ENCODE peak calls at places on chromosome 17, in ten cellular contexts. D is upper lobe of right lung; R is dorsolateral prefrontal cortex; G is naive thymus-derived CD4-positive, alpha-beta T cell; E is colonic mucosa; B is vagina; J is stomach; Q is cardiac muscle cell; I is ascending aorta; F is CD8-positive, alpha-beta memory T cell. L is an unnamed sample.

GRCh38 chr17:58121925-58122324 is 26.3 kb upstream of the OR4D1 start:
- DNase-seq in B (no peak), I (no peak), F (peak; percentile 45), Q (no peak), J (no peak), R (no peak), G (peak; percentile 70), E (no peak), D (no peak), L (no peak)

GRCh38 chr17:69874220-69874670 is 200.8 kb upstream of the KCNJ16 start:
- DNase-seq in R (no peak), D (no peak), Q (no peak), F (no peak), J (no peak), B (no peak), E (no peak), G (no peak), I (no peak), L (peak; percentile 14)

GRCh38 chr17:34487616-34488015 is 91.8 kb upstream of the TMEM132E start:
- DNase-seq in Q (no peak), J (no peak), D (no peak), B (no peak), E (no peak), G (no peak), F (no peak), R (no peak), I (no peak), L (no peak)

GRCh38 chr17:73308017-73308823 is 3.6 kb downstream of the CDC42EP4 start:
- DNase-seq in F (no peak), I (peak; percentile 95), G (no peak), D (peak; percentile 94), R (no peak), J (peak; percentile 94), Q (peak; percentile 27), B (no peak), E (peak; percentile 96), L (peak; percentile 51)

GRCh38 chr17:9414471-9414870 is 161.1 kb downstream of the STX8 start:
- DNase-seq in I (no peak), D (no peak), B (no peak), J (no peak), R (no peak), G (no peak), F (no peak), Q (no peak), E (no peak), L (no peak)

GRCh38 chr17:10750210-10750609 is 20.4 kb upstream of the TMEM220 start:
- DNase-seq in J (peak; percentile 73), I (no peak), G (no peak), E (no peak), R (no peak), D (no peak), B (no peak), Q (no peak), F (no peak), L (no peak)

GRCh38 chr17:74244543-74244942 is 29.5 kb upstream of the DNAI2 start:
- DNase-seq in I (no peak), B (no peak), J (peak; percentile 27), F (no peak), D (no peak), R (peak; percentile 45), G (no peak), Q (no peak), E (no peak), L (no peak)

GRCh38 chr17:27155866-27156265 is 138.0 kb upstream of the WSB1 start:
- DNase-seq in R (no peak), I (no peak), G (no peak), D (peak; percentile 45), J (no peak), E (no peak), Q (no peak), F (no peak), B (no peak), L (no peak)

GRCh38 chr17:12389421-12389820 is 276.3 kb upstream of the MYOCD start:
- DNase-seq in I (no peak), F (no peak), Q (no peak), G (no peak), B (no peak), E (no peak), J (no peak), D (no peak), R (no peak), L (no peak)

GRCh38 chr17:30832438-30832790 is 648 bp downstream of the ATAD5 start:
- DNase-seq in G (no peak), Q (peak; percentile 1), F (no peak), B (no peak), R (no peak), D (no peak), E (no peak), I (no peak), J (no peak), L (no peak)

GRCh38 chr17:38908676-38909181 is 16.7 kb upstream of the LASP1NB start:
- DNase-seq in E (no peak), G (no peak), F (no peak), D (peak; percentile 61), I (no peak), J (no peak), B (no peak), Q (no peak), R (no peak), L (no peak)

GRCh38 chr17:77142689-77143088 is 1.9 kb downstream of the SEC14L1 start:
- DNase-seq in Q (no peak), B (no peak), F (no peak), D (no peak), E (no peak), J (no peak), I (no peak), G (no peak), R (no peak), L (no peak)
- H3K4me3 ChIP-seq in Q (no peak overlapping the region), B (peak overlapping the region; percentile 96), F (no peak overlapping the region), D (peak overlapping the region; percentile 75), E (no peak overlapping the region), J (peak overlapping the region; percentile 67), I (no peak overlapping the region), G (no peak overlapping the region), R (peak overlapping the region; percentile 80), L (no peak overlapping the region)

GRCh38 chr17:65101371-65101770 is 35.8 kb upstream of the RGS9 start:
- DNase-seq in F (no peak), D (no peak), B (no peak), G (no peak), J (no peak), I (no peak), E (no peak), R (no peak), Q (no peak), L (no peak)
- H3K4me3 ChIP-seq in F (peak overlapping the region; percentile 95), D (no peak overlapping the region), B (peak overlapping the region; percentile 49), G (no peak overlapping the region), J (peak overlapping the region; percentile 47), I (peak overlapping the region; percentile 55), E (peak overlapping the region; percentile 49), R (peak overlapping the region; percentile 55), Q (no peak overlapping the region), L (peak overlapping the region; percentile 42)

GRCh38 chr17:17454276-17454675 is 22.5 kb upstream of the MED9 start:
- DNase-seq in I (no peak), B (no peak), J (peak; percentile 0), E (no peak), F (no peak), D (no peak), R (no peak), G (no peak), Q (no peak), L (no peak)

GRCh38 chr17:17448723-17449122 is 28.1 kb upstream of the MED9 start:
- DNase-seq in R (no peak), G (no peak), D (no peak), B (no peak), E (no peak), J (no peak), I (no peak), F (no peak), Q (no peak), L (no peak)

GRCh38 chr17:17456251-17456650 is 20.5 kb upstream of the MED9 start:
- DNase-seq in B (peak; percentile 67), D (no peak), E (no peak), Q (no peak), I (no peak), J (no peak), R (no peak), F (no peak), G (no peak), L (no peak)

GRCh38 chr17:17455173-17455572 is 21.6 kb upstream of the MED9 start:
- DNase-seq in G (no peak), I (no peak), B (no peak), D (no peak), F (no peak), R (no peak), Q (no peak), E (no peak), J (no peak), L (no peak)

DNA sequence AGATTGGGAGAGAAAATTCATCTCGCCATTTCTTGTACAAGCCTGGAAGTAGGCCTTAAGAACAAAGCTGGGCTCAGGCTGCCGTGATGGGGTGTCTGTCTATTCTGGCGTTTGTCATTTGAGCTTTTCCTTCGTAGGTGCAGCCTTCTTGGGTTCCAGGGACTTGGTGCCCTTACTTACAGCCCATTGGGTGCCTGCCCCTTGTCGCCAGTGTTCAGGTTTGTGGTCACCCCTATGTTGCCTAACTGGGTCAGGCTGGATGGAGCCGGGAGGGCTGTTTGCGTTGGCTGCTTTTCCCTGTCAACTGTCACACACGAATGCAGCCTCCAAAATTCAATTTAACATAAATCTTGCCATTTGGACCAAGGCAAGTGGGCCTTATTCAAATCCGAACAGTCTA is 23.7 kb upstream of the MED9 start:
- DNase-seq in R (no peak), D (no peak), E (no peak), Q (no peak), B (no peak), I (no peak), G (no peak), J (peak; percentile 14), F (no peak), L (no peak)
- H3K4me3 ChIP-seq in R (no peak overlapping the region), D (no peak overlapping the region), E (no peak overlapping the region), Q (no peak overlapping the region), B (no peak overlapping the region), I (no peak overlapping the region), G (no peak overlapping the region), J (no peak overlapping the region), F (no peak overlapping the region), L (no peak overlapping the region)

GRCh38 chr17:77996256-77996655 is 37.8 kb downstream of the TNRC6C start:
- DNase-seq in G (no peak), D (no peak), I (no peak), F (no peak), R (no peak), B (no peak), J (no peak), Q (no peak), E (no peak), L (no peak)
- H3K4me3 ChIP-seq in G (no peak overlapping the region), D (no peak overlapping the region), I (no peak overlapping the region), F (no peak overlapping the region), R (no peak overlapping the region), B (no peak overlapping the region), J (no peak overlapping the region), Q (no peak overlapping the region), E (no peak overlapping the region), L (no peak overlapping the region)

L was measured in kidney epithelial cell.